ENCODE peak calls at places on chromosomes 3 and 15, in five cellular contexts. V is non-pigmented ciliary epithelial cell, O is progenitor cell of endocrine pancreas, E is NCI-H1092 treated with DMSO at 0.1 percent for 48 hours, R is AG10803. Z is an unnamed sample.

GRCh38 chr3:32278714-32279113 is 40.2 kb downstream of the CMTM8 start:
- DNase-seq in V (no peak), O (no peak), E (no peak), R (no peak), Z (no peak)

GRCh38 chr15:60737217-60737616 is 258.3 kb upstream of the ICE2 start:
- DNase-seq in V (no peak), O (no peak), E (no peak), R (no peak), Z (no peak)

GRCh38 chr3:13461169-13462124 is 18.7 kb upstream of the HDAC11 start:
- DNase-seq in V (no peak), O (peak; percentile 52), E (peak; percentile 42), R (no peak), Z (peak; percentile 88)

GRCh38 chr3:133535971-133536634 is 37.4 kb upstream of the CDV3 start:
- DNase-seq in V (peak; percentile 88), O (no peak), E (peak; percentile 60), R (peak; percentile 89), Z (no peak)

GRCh38 chr3:107431048-107431297 is 53.7 kb downstream of the CCDC54 start:
- DNase-seq in V (no peak), O (no peak), E (no peak), R (no peak), Z (no peak)

GRCh38 chr3:129313983-129314756 is 35.5 kb downstream of the HMCES start:
- DNase-seq in V (no peak), O (no peak), E (no peak), R (peak; percentile 67), Z (peak; percentile 32)

GRCh38 chr15:82969353-82969752 is 16.7 kb upstream of the RAMAC start:
- DNase-seq in V (no peak), O (no peak), E (no peak), R (no peak), Z (no peak)

GRCh38 chr3:52372822-52373504 is 56.8 kb downstream of the DNAH1 start:
- DNase-seq in V (no peak), O (no peak), E (no peak), R (no peak), Z (peak; percentile 52)

GRCh38 chr3:186421946-186422345 is 59.9 kb upstream of the DGKG start:
- DNase-seq in V (no peak), O (no peak), E (no peak), R (no peak), Z (no peak)

GRCh38 chr3:114179575-114179974 is 723 bp upstream of the DRD3 start:
- DNase-seq in V (no peak), O (no peak), E (peak; percentile 77), R (peak; percentile 64), Z (no peak)

GRCh38 chr3:144677118-144677517 is 705.5 kb downstream of the DIPK2A start:
- DNase-seq in V (peak; percentile 2), O (no peak), E (no peak), R (peak; percentile 32), Z (no peak)

GRCh38 chr3:131326307-131326706 is 55.3 kb upstream of the NUDT16 start:
- DNase-seq in V (no peak), O (no peak), E (no peak), R (no peak), Z (no peak)